ENCODE peak calls at places on chromosome 16, in seven cellular contexts. B is H1, R is GM23338, E is K562, C is GM12878, A is endothelial cell of umbilical vein, K is HCT116. X is an unnamed sample.

GRCh38 chr16:2072926-2073325 is 25.1 kb downstream of the TSC2 start:
- DNase-seq in B (no peak), R (no peak), E (no peak), C (no peak), A (no peak), K (no peak), X (no peak)

GRCh38 chr16:67842509-67843342 is 606 bp downstream of the THAP11 start:
- DNase-seq in B (peak), R (peak), E (no peak), C (no peak), A (peak), K (no peak), X (no peak)

GRCh38 chr16:75455677-75456076 is 8.8 kb downstream of the TMEM170A start:
- DNase-seq in B (no peak), R (no peak), E (no peak), C (no peak), A (no peak), K (no peak), X (no peak)

GRCh38 chr16:83577201-83577600 is 230.6 kb upstream of the HSBP1 start:
- DNase-seq in B (no peak), R (no peak), E (no peak), C (no peak), A (no peak), K (no peak), X (no peak)

GRCh38 chr16:31875112-31875803 is 1.7 kb downstream of the ZNF267 start:
- DNase-seq in B (no peak), R (no peak), E (peak), C (no peak), A (peak), K (no peak), X (no peak)

GRCh38 chr16:49466881-49467280 is 93.3 kb downstream of the C16orf78 start:
- DNase-seq in B (peak), R (no peak), E (no peak), C (no peak), A (no peak), K (no peak), X (no peak)

GRCh38 chr16:55853114-55853513 is 20.2 kb upstream of the CES1 start:
- DNase-seq in B (no peak), R (no peak), E (no peak), C (no peak), A (no peak), K (no peak), X (no peak)

GRCh38 chr16:78129349-78129748 is 29.9 kb downstream of the WWOX start:
- DNase-seq in B (no peak), R (no peak), E (no peak), C (no peak), A (no peak), K (no peak), X (no peak)

GRCh38 chr16:70402916-70403659 is 35.8 kb downstream of the ST3GAL2 start:
- DNase-seq in B (no peak), R (no peak), E (no peak), C (no peak), A (no peak), K (no peak), X (no peak)

GRCh38 chr16:68524069-68524820 is 14.8 kb upstream of the ZFP90 start:
- DNase-seq in B (no peak), R (no peak), E (no peak), C (no peak), A (no peak), K (no peak), X (no peak)

GRCh38 chr16:73076291-73076959 is 28.5 kb upstream of the ZFHX3 start:
- DNase-seq in B (no peak), R (no peak), E (no peak), C (no peak), A (no peak), K (no peak), X (no peak)

GRCh38 chr16:64589836-64590235 is 532.0 kb downstream of the CDH11 start:
- DNase-seq in B (no peak), R (no peak), E (no peak), C (no peak), A (no peak), K (no peak), X (no peak)

GRCh38 chr16:49574826-49575225 is 201.2 kb downstream of the C16orf78 start:
- DNase-seq in B (no peak), R (no peak), E (no peak), C (no peak), A (no peak), K (no peak), X (no peak)

GRCh38 chr16:27386674-27387073 is 15.3 kb upstream of the IL21R start:
- DNase-seq in B (no peak), R (no peak), E (no peak), C (no peak), A (no peak), K (no peak), X (no peak)

GRCh38 chr16:81273223-81273940 is 34.9 kb downstream of the BCO1 start:
- DNase-seq in B (no peak), R (no peak), E (no peak), C (no peak), A (no peak), K (no peak), X (no peak)

GRCh38 chr16:51734220-51734619 is 583.1 kb upstream of the SALL1 start:
- DNase-seq in B (no peak), R (no peak), E (no peak), C (no peak), A (no peak), K (no peak), X (no peak)

GRCh38 chr16:74724820-74725549 is 24.3 kb upstream of the MLKL start:
- DNase-seq in B (no peak), R (no peak), E (no peak), C (no peak), A (no peak), K (no peak), X (no peak)

GRCh38 chr16:24975428-24975889 is 39.7 kb downstream of the ARHGAP17 start:
- DNase-seq in B (no peak), R (no peak), E (no peak), C (peak), A (no peak), K (no peak), X (no peak)

GRCh38 chr16:55542459-55543082 is 23.9 kb upstream of the CAPNS2 start:
- DNase-seq in B (no peak), R (no peak), E (no peak), C (no peak), A (peak), K (no peak), X (no peak)

GRCh38 chr16:48612621-48613020 is 2.6 kb upstream of the N4BP1 start:
- DNase-seq in B (no peak), R (no peak), E (no peak), C (no peak), A (no peak), K (no peak), X (no peak)

GRCh38 chr16:11679941-11680911 is 12.0 kb downstream of the SNN start:
- DNase-seq in B (no peak), R (no peak), E (no peak), C (no peak), A (no peak), K (no peak), X (no peak)

GRCh38 chr16:75555213-75555706 is 792 bp downstream of the TMEM231 start:
- DNase-seq in B (peak), R (peak), E (peak), C (no peak), A (peak), K (peak), X (no peak)

GRCh38 chr16:50183316-50183715 is 30.2 kb downstream of the TENT4B start:
- DNase-seq in B (no peak), R (no peak), E (no peak), C (no peak), A (peak), K (no peak), X (no peak)

GRCh38 chr16:1996175-1996574 is 6.4 kb downstream of the SYNGR3 start:
- DNase-seq in B (no peak), R (no peak), E (no peak), C (no peak), A (no peak), K (no peak), X (no peak)

DNA sequence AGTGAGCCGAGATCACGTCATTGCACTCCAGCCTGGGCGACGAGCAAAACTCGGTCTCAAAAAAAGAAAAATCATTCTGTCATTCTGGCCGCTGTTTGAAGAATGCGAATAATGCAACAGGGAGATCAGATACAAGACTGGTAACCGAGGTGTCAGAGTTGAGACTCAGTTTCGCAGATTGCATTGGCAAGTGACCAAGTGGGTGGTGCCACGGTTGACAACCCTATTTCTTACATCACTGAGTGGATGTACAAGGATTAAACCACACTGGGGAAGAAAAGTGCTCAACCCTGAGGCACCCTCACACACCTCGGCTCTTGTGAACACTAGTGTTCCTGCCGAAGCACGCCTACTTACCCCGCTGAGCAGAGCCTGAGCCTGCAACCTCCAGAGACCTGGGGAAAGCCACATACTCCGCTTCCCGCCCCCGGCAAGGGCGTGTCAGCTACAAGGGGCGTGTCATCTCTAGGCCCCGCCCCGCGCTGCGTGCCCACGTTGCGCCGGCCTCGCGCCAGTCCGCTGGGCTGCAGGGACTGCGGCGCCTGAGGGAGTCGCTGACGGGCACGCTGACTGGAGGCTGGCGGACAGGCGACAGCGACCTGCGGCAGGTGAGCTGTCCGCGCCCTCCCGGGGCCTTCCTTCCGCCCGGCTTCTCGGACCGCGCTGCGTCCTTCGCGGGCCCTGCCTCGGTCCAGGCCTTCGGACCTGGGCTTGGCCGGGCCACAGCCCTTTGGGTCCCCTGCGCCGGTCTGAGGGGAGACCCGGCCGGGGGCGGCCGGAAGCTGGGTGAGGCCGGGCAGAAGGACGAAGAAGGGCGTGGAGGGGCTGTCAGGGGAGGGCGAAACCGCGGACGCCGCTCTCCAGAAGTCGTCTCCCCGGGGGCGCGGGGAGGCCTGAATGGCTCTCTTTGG is at the start of gene HMOX2:
- DNase-seq in B (peak), R (peak), E (peak), C (peak), A (peak), K (peak), X (peak)
- TF ChIP-seq EZH2 in B (no peak), R (no peak), E (no peak), C (no peak), A (no peak), K (no peak), X (no peak)

GRCh38 chr16:53980675-53981074 is 276.7 kb downstream of the FTO start:
- DNase-seq in B (no peak), R (no peak), E (no peak), C (no peak), A (no peak), K (no peak), X (no peak)

GRCh38 chr16:53982631-53983042 is 278.7 kb downstream of the FTO start:
- DNase-seq in B (no peak), R (no peak), E (no peak), C (no peak), A (no peak), K (no peak), X (no peak)

GRCh38 chr16:53985865-53986264 is 281.9 kb downstream of the FTO start:
- DNase-seq in B (no peak), R (no peak), E (no peak), C (no peak), A (no peak), K (no peak), X (no peak)

GRCh38 chr16:53988136-53988535 is 284.2 kb downstream of the FTO start:
- DNase-seq in B (no peak), R (no peak), E (no peak), C (no peak), A (no peak), K (no peak), X (no peak)

DNA sequence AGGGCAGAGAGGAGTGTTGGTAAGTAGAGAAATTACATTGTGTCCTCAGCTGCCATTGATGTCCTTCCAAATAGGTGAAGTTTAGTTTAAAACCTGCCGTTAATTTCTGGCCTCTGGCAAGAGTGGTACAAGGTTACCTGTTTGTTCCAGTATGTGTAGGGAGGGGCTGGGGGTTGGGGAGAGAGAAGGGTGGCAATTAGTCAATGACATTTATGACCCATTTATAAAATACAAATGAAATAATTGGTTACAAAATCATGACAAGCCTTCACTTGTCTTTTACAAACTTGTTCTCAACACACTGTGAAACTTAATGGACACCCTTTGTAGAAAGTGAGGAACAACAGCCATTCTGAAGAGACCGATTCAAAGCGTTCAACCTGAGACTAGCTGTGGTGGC is 281.0 kb downstream of the FTO start:
- DNase-seq in B (no peak), R (no peak), E (no peak), C (no peak), A (no peak), K (no peak), X (no peak)
- TF ChIP-seq POLR2AphosphoS5 in B (no peak), R (no peak), E (no peak), C (no peak), A (no peak), K (no peak), X (no peak)

GRCh38 chr16:86504315-86505184 is 5.8 kb upstream of the FOXF1 start:
- DNase-seq in B (no peak), R (no peak), E (no peak), C (no peak), A (no peak), K (no peak), X (no peak)
- TF ChIP-seq EZH2 in B (peak), R (peak), E (no peak), C (no peak), A (no peak), K (no peak), X (peak)

GRCh38 chr16:4945560-4946502 is 8.9 kb upstream of the PPL start:
- DNase-seq in B (no peak), R (no peak), E (no peak), C (no peak), A (no peak), K (peak), X (no peak)

GRCh38 chr16:4946917-4947316 is 10.0 kb upstream of the PPL start:
- DNase-seq in B (no peak), R (no peak), E (no peak), C (no peak), A (no peak), K (no peak), X (no peak)

GRCh38 chr16:4948903-4949766 is 9.0 kb upstream of the SEC14L5 start:
- DNase-seq in B (no peak), R (no peak), E (no peak), C (no peak), A (no peak), K (no peak), X (no peak)

GRCh38 chr16:4949986-4950385 is 8.1 kb upstream of the SEC14L5 start:
- DNase-seq in B (no peak), R (no peak), E (no peak), C (no peak), A (no peak), K (no peak), X (no peak)

DNA sequence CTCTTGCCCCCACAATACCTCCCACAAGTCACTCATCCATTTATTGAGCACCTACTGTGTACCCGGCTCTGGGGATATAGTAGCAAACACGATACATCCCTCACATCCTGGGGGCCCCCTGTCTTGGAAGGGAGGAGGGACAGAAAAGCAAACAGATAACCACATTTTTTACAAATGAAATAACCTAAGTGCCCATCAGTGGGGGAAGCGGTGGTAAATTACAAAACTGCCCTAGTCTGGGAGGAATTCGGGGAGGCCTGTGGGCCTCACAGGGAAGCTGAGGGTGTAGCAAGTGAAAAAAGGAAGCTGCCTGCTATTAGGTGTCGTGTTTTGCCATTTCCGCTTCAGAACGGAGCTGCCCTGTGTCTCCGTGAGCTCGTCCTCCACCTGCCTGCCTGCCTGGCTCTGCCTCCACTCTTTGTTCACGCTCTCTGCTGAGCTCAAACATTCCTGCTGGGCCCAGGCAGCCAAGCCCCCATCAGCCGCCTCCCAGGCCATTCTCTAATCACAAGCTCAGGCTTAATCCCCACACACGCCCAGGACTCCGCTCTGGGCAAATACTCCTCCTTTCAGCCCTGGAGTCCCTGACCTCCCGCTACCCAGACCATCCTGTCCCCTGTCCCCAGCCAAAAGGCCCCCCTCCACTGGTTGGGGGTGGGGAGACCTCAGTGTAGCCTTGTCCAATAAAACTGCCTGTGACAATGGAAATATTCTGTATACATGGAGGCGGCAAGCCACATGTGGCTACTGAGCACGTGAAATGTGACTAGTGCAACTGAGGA is 10.2 kb upstream of the SEC14L5 start:
- DNase-seq in B (no peak), R (peak), E (no peak), C (no peak), A (no peak), K (no peak), X (no peak)
- TF ChIP-seq POLR2AphosphoS5 in B (peak), R (no peak), E (no peak), C (no peak), A (no peak), K (no peak), X (no peak)

DNA sequence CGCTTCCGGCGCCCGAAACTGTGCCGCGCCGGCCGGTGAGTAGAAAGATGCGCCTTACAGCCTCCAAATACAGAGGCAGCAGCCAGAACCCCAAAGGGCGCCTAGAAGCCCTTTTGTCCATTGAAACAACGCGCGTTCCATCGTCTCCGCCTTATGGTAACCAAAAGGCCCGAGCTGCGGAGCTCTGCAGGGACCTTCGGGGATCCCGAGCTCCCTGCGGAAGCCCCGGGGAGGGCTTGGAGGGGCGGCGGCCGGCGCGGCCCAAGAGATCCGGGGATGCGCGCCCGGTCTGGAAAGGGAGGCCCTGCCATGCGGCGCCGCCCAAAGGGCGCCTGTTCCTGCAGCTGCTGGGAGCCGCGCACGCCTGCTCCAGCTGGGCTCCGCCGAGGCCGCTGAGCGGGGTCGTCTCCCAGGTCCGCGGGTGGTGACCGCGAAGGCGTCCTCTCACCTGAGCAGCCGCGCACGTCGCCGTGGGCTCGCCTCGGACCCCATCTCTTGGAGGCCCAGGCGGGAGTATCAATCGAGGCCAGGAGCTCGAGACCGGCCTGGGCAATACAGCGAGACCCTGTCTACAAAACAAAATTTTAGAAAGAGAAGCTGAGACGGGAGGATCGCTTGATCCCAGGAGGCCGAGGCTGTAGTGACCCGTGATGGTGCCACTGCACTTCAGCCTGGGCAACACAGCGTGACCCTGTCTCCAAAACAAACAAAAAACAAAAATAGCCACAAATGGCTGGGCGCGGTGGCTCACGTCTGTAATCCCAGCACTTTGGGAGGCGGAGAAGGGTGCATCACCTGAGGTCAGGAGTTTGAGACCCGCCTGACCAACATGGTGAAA is 805 bp upstream of the FBXO31 start:
- DNase-seq in B (no peak), R (peak), E (peak), C (no peak), A (no peak), K (no peak), X (no peak)
- TF ChIP-seq EZH2 in B (no peak), R (no peak), E (no peak), C (no peak), A (no peak), K (no peak), X (no peak)

X was measured in SK-N-MC.